ENCODE peak calls at places on chromosomes 4 and X, in five cellular contexts. U is left ventricle myocardium inferior, N is Peyer's patch, W is WERI-Rb-1, B is endothelial cell of umbilical vein. P is an unnamed sample.

GRCh38 chr4:41124916-41125548 is 89.3 kb downstream of the APBB2 start:
- DNase-seq in U (no peak), N (no peak), W (no peak), B (no peak), P (no peak)

GRCh38 chr4:26407466-26407865 is 82.8 kb downstream of the CCKAR start:
- DNase-seq in U (no peak), N (no peak), W (no peak), B (no peak), P (no peak)

GRCh38 chrX:50157545-50158125 is 43.2 kb downstream of the AKAP4 start:
- DNase-seq in U (no peak), N (peak; percentile 61), W (no peak), B (no peak), P (no peak)

GRCh38 chr4:186953601-186954260 is 230.1 kb upstream of the FAT1 start:
- DNase-seq in U (no peak), N (no peak), W (no peak), B (no peak), P (no peak)

GRCh38 chrX:109857898-109858297 is 124.8 kb upstream of the ACSL4 start:
- DNase-seq in U (no peak), N (no peak), W (no peak), B (peak; percentile 38), P (no peak)

GRCh38 chr4:2807571-2807970 is 14.7 kb downstream of the SH3BP2 start:
- DNase-seq in U (no peak), N (no peak), W (no peak), B (no peak), P (no peak)

GRCh38 chr4:52833941-52834525 is 28.1 kb upstream of the RASL11B start:
- DNase-seq in U (no peak), N (no peak), W (no peak), B (no peak), P (no peak)

GRCh38 chr4:101018836-101019235 is 328.5 kb downstream of the PPP3CA start:
- DNase-seq in U (no peak), N (peak; percentile 64), W (no peak), B (no peak), P (no peak)

GRCh38 chr4:154004028-154004427 is 215.1 kb upstream of the SFRP2 start:
- DNase-seq in U (no peak), N (no peak), W (no peak), B (no peak), P (no peak)

GRCh38 chrX:153909980-153910360 is 5.5 kb downstream of the AVPR2 start:
- DNase-seq in U (no peak), N (no peak), W (no peak), B (no peak), P (no peak)

GRCh38 chr4:26141916-26142638 is 178.7 kb upstream of the RBPJ start:
- DNase-seq in U (peak; percentile 38), N (peak; percentile 73), W (no peak), B (no peak), P (no peak)

GRCh38 chr4:13989496-13989895 is 362.0 kb upstream of the BOD1L1 start:
- DNase-seq in U (no peak), N (no peak), W (no peak), B (no peak), P (no peak)

GRCh38 chrX:85914431-85914830 is 132.9 kb downstream of the CHM start:
- DNase-seq in U (no peak), N (no peak), W (no peak), B (no peak), P (no peak)

GRCh38 chr4:155548173-155548572 is 118.5 kb upstream of the GUCY1A1 start:
- DNase-seq in U (no peak), N (no peak), W (no peak), B (no peak), P (no peak)

DNA sequence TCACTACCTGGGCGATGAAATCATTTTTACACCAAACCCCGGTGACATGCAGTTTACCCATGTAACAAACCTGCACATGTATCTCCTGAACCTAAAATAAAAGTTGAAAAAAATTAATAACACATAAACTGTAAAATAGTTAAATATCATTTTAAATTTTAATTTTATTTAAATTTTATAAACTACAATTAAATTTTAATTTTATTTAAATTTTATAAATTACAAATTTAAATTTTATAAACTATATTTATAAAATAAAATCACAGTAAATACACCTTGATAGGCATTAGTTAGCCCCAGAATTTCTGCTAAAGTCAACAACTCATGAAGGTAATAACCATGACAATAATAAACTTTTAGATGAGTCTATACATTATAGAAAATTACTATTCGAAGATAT is 755.6 kb upstream of the LCORL start:
- DNase-seq in U (no peak), N (no peak), W (no peak), B (no peak), P (no peak)
- H3K9me3 ChIP-seq in U (peaks cover 31% of the 10 kb centered on the region), N (no peaks in the 10 kb centered on the region), W (no peaks in the 10 kb centered on the region), B (no peaks in the 10 kb centered on the region), P (no peaks in the 10 kb centered on the region)

GRCh38 chr4:98386-98785 is 25.9 kb upstream of the ZNF718 start:
- DNase-seq in U (no peak), N (no peak), W (no peak), B (no peak), P (no peak)
- H3K9me3 ChIP-seq in U (peaks cover 100% of the 10 kb centered on the region), N (no peaks in the 10 kb centered on the region), W (peaks cover 46% of the 10 kb centered on the region), B (peaks cover 6% of the 10 kb centered on the region), P (peaks cover 11% of the 10 kb centered on the region)

DNA sequence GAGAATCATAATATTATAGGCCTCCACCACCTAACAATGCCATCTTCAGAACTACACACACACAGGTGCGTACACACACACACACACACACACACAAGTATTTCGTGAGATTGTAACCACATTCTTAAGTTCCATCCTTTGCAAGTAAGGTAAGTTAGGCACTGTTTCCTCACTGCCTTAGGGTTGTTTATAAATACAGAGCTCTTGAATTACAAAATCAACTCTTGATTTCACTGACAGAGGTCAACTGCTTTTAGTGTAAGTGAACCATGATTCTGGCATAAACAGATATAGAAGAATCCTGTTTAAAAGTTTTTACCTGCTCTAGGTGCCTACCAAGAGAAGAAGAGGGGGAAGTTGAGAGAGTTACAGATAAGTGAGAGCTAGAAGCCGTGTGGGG is 166.1 kb downstream of the DMD start:
- DNase-seq in U (no peak), N (no peak), W (no peak), B (no peak), P (no peak)
- H3K9me3 ChIP-seq in U (no peaks in the 10 kb centered on the region), N (no peaks in the 10 kb centered on the region), W (no peaks in the 10 kb centered on the region), B (no peaks in the 10 kb centered on the region), P (no peaks in the 10 kb centered on the region)

DNA sequence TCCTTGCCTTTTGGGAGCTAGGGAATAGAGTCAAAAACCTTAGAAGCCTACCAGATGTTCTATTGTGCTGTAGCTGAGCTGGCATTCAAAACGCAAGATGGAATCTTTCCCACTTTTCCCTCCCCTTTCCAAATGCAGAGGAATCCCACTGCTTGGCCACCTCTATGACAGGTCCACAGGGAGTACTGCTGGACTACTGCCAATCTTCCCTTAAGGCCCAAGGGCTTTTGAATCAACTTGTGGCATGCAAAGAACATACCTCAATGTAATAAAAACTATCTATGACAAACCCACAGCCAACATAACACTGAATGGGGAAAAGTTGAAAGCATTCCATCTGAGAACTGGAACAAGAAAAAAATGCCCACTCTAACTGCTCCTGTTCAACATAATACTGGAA is 139.2 kb upstream of the AGTR2 start:
- DNase-seq in U (no peak), N (no peak), W (no peak), B (no peak), P (no peak)
- H3K9me3 ChIP-seq in U (peaks cover 13% of the 10 kb centered on the region), N (no peaks in the 10 kb centered on the region), W (no peaks in the 10 kb centered on the region), B (no peaks in the 10 kb centered on the region), P (no peaks in the 10 kb centered on the region)

GRCh38 chrX:63635750-63636149 is 149.3 kb downstream of the ARHGEF9 start:
- DNase-seq in U (no peak), N (no peak), W (no peak), B (no peak), P (no peak)
- H3K9me3 ChIP-seq in U (peaks cover 3% of the 10 kb centered on the region), N (no peaks in the 10 kb centered on the region), W (no peaks in the 10 kb centered on the region), B (no peaks in the 10 kb centered on the region), P (no peaks in the 10 kb centered on the region)